ENCODE peak calls at places on chromosomes 2 and 18, in six cellular contexts. Z, S, N, K, Y and L are unnamed samples.

GRCh38 chr18:8469793-8470192 is 139.4 kb upstream of the RAB12 start:
- DNase-seq in Z (no peak), S (no peak), N (no peak), K (no peak), Y (no peak), L (no peak)

GRCh38 chr2:32310577-32310976 is 32.9 kb downstream of the YIPF4 start:
- DNase-seq in Z (no peak), S (no peak), N (no peak), K (no peak), Y (no peak), L (no peak)

GRCh38 chr2:9658972-9659371 is 28.2 kb upstream of the YWHAQ start:
- DNase-seq in Z (no peak), S (peak), N (no peak), K (no peak), Y (no peak), L (no peak)

GRCh38 chr2:100965596-100965995 is 36.5 kb upstream of the RPL31 start:
- DNase-seq in Z (no peak), S (no peak), N (no peak), K (no peak), Y (no peak), L (no peak)

GRCh38 chr2:10220045-10220444 is 82.7 kb upstream of the HPCAL1 start:
- DNase-seq in Z (no peak), S (no peak), N (no peak), K (no peak), Y (no peak), L (no peak)

GRCh38 chr2:9262671-9263171 is 56.1 kb downstream of the ASAP2 start:
- DNase-seq in Z (no peak), S (no peak), N (no peak), K (no peak), Y (no peak), L (no peak)

GRCh38 chr2:118062048-118062447 is 26.2 kb upstream of the INSIG2 start:
- DNase-seq in Z (no peak), S (no peak), N (no peak), K (no peak), Y (no peak), L (no peak)

GRCh38 chr2:232376260-232376659 is 2.3 kb upstream of the ALPP start:
- DNase-seq in Z (no peak), S (no peak), N (no peak), K (no peak), Y (no peak), L (no peak)

GRCh38 chr2:62344472-62344871 is 148.6 kb downstream of the B3GNT2 start:
- DNase-seq in Z (no peak), S (no peak), N (no peak), K (no peak), Y (no peak), L (no peak)

GRCh38 chr2:199485732-199486335 is 28.1 kb upstream of the SATB2 start:
- DNase-seq in Z (no peak), S (peak), N (no peak), K (no peak), Y (no peak), L (peak)

GRCh38 chr2:230974096-230974913 is 21.6 kb upstream of the SPATA3 start:
- DNase-seq in Z (no peak), S (no peak), N (peak), K (no peak), Y (peak), L (no peak)

GRCh38 chr2:170022692-170023091 is 155.3 kb upstream of the MYO3B start:
- DNase-seq in Z (peak), S (no peak), N (no peak), K (no peak), Y (no peak), L (no peak)

GRCh38 chr2:217189747-217190146 is 329.9 kb upstream of the TNP1 start:
- DNase-seq in Z (no peak), S (no peak), N (no peak), K (no peak), Y (no peak), L (no peak)

GRCh38 chr18:49486617-49486958 is 446 bp downstream of the C18orf32 start:
- DNase-seq in Z (no peak), S (peak), N (no peak), K (no peak), Y (no peak), L (no peak)

GRCh38 chr2:10124538-10125045 is 2.1 kb downstream of the RRM2 start:
- DNase-seq in Z (peak), S (peak), N (no peak), K (peak), Y (peak), L (peak)

GRCh38 chr2:190088917-190089316 is 26.4 kb upstream of the MSTN start:
- DNase-seq in Z (peak), S (peak), N (peak), K (peak), Y (peak), L (peak)

GRCh38 chr2:150472122-150472899 is 15.2 kb downstream of the RND3 start:
- DNase-seq in Z (no peak), S (no peak), N (no peak), K (no peak), Y (no peak), L (no peak)

GRCh38 chr2:189659734-189660133 is 1.5 kb upstream of the ASNSD1 start:
- DNase-seq in Z (no peak), S (no peak), N (no peak), K (no peak), Y (no peak), L (no peak)

GRCh38 chr18:5582054-5582453 is 38.3 kb upstream of the EPB41L3 start:
- DNase-seq in Z (no peak), S (no peak), N (no peak), K (no peak), Y (no peak), L (no peak)

GRCh38 chr2:96164459-96165184 is 19.4 kb upstream of the DUSP2 start:
- DNase-seq in Z (no peak), S (no peak), N (no peak), K (no peak), Y (no peak), L (no peak)

GRCh38 chr2:113692698-113693428 is 63.6 kb downstream of the SLC35F5 start:
- DNase-seq in Z (no peak), S (no peak), N (no peak), K (no peak), Y (peak), L (no peak)

GRCh38 chr18:78918707-78919106 is 60.9 kb upstream of the SALL3 start:
- DNase-seq in Z (no peak), S (no peak), N (no peak), K (no peak), Y (no peak), L (no peak)

GRCh38 chr2:99476629-99477028 is 13.2 kb downstream of the REV1 start:
- DNase-seq in Z (no peak), S (no peak), N (no peak), K (no peak), Y (no peak), L (no peak)

GRCh38 chr2:31539505-31539904 is 41.2 kb downstream of the SRD5A2 start:
- DNase-seq in Z (no peak), S (no peak), N (no peak), K (no peak), Y (no peak), L (no peak)

GRCh38 chr2:232300894-232301387 is 77.6 kb upstream of the ALPP start:
- DNase-seq in Z (no peak), S (peak), N (no peak), K (no peak), Y (no peak), L (no peak)

GRCh38 chr2:21451418-21451817 is 327.6 kb downstream of the TDRD15 start:
- DNase-seq in Z (no peak), S (no peak), N (no peak), K (no peak), Y (no peak), L (no peak)

GRCh38 chr2:105697781-105698449 is 46.8 kb upstream of the NCK2 start:
- DNase-seq in Z (no peak), S (no peak), N (no peak), K (no peak), Y (no peak), L (no peak)

GRCh38 chr2:26922638-26923466 is 47.6 kb upstream of the MAPRE3 start:
- DNase-seq in Z (peak), S (peak), N (peak), K (no peak), Y (peak), L (peak)

GRCh38 chr18:22813648-22814328 is 119.3 kb upstream of the RBBP8 start:
- DNase-seq in Z (no peak), S (peak), N (no peak), K (no peak), Y (peak), L (peak)